ENCODE peak calls at places on chromosome 10, in eight cellular contexts. Q is mesothelial cell of epicardium; L is activated CD4-positive, alpha-beta memory T cell treated with anti-CD3 and anti-CD28 coated beads for 36 hours; E is NCI-H1092 treated with DMSO at 0.1 percent for 48 hours; I is H54; B is T-helper 1 cell; J is GM13976; R is foreskin fibroblast. T is an unnamed sample.

GRCh38 chr10:97466755-97467154 is 20.8 kb downstream of the ZDHHC16 start:
- DNase-seq in R (no peak), L (no peak), B (no peak), E (no peak), I (peak), J (no peak), Q (no peak), T (no peak)

GRCh38 chr10:86815035-86815617 is 58.7 kb downstream of the BMPR1A start:
- DNase-seq in R (peak), I (no peak), Q (no peak), B (no peak), L (no peak), E (no peak), J (no peak), T (no peak)

GRCh38 chr10:90352288-90352687 is 505.6 kb downstream of the HTR7 start:
- DNase-seq in R (no peak), J (no peak), Q (no peak), I (no peak), L (no peak), E (no peak), B (no peak), T (peak)

GRCh38 chr10:75987610-75988009 is 556.2 kb downstream of the LRMDA start:
- DNase-seq in R (peak), Q (no peak), I (no peak), J (no peak), E (no peak), L (no peak), B (no peak), T (no peak)

GRCh38 chr10:131022981-131023380 is 288.5 kb downstream of the TCERG1L start:
- DNase-seq in Q (no peak), I (no peak), B (no peak), E (no peak), R (no peak), J (no peak), L (no peak), T (no peak)

GRCh38 chr10:66881814-66882213 is 44.0 kb upstream of the LRRTM3 start:
- DNase-seq in L (no peak), J (no peak), R (no peak), I (no peak), B (no peak), E (no peak), Q (no peak), T (no peak)

GRCh38 chr10:132500781-132501415 is 36.7 kb upstream of the INPP5A start:
- DNase-seq in R (no peak), E (no peak), I (no peak), Q (no peak), L (no peak), B (no peak), J (no peak), T (no peak)

GRCh38 chr10:5905854-5906507 is 15.9 kb downstream of the FBH1 start:
- DNase-seq in E (no peak), R (no peak), L (no peak), J (no peak), B (no peak), I (no peak), Q (no peak), T (no peak)

GRCh38 chr10:100186813-100187212 is 984 bp upstream of the ERLIN1 start:
- DNase-seq in B (no peak), Q (no peak), J (peak), I (no peak), R (no peak), L (peak), E (peak), T (no peak)

GRCh38 chr10:1495915-1496517 is 241.3 kb downstream of the ADARB2 start:
- DNase-seq in E (no peak), L (no peak), I (no peak), J (no peak), Q (no peak), B (no peak), R (no peak), T (no peak)

GRCh38 chr10:66925896-66926719 is at the start of gene LRRTM3:
- DNase-seq in R (peak), J (peak), E (peak), I (peak), B (no peak), L (peak), Q (peak), T (peak)

GRCh38 chr10:35607475-35608316 is 2.6 kb downstream of the GJD4 start:
- DNase-seq in J (peak), R (peak), Q (no peak), L (peak), I (no peak), E (peak), B (no peak), T (peak)

GRCh38 chr10:99845837-99846382 is 63.5 kb downstream of the ABCC2 start:
- DNase-seq in R (peak), E (peak), B (peak), J (peak), I (no peak), Q (peak), L (peak), T (peak)

GRCh38 chr10:43686414-43686813 is 37.7 kb upstream of the ZNF32 start:
- DNase-seq in J (no peak), I (no peak), B (no peak), R (no peak), L (no peak), E (no peak), Q (no peak), T (no peak)

GRCh38 chr10:89516149-89516832 is 19.1 kb downstream of the SLC16A12 start:
- DNase-seq in L (no peak), J (no peak), I (peak), B (no peak), E (no peak), R (peak), Q (peak), T (peak)

GRCh38 chr10:99740933-99741559 is 9.0 kb downstream of the CUTC start:
- DNase-seq in J (no peak), Q (no peak), B (no peak), I (no peak), L (no peak), E (no peak), R (peak), T (no peak)

GRCh38 chr10:44416021-44416758 is 31.3 kb upstream of the CXCL12 start:
- DNase-seq in L (no peak), R (no peak), E (no peak), J (no peak), Q (no peak), B (no peak), I (no peak), T (no peak)

GRCh38 chr10:92811986-92812385 is 36.3 kb upstream of the EXOC6 start:
- DNase-seq in J (no peak), B (no peak), Q (no peak), R (no peak), L (no peak), I (no peak), E (no peak), T (no peak)

GRCh38 chr10:59524373-59524772 is 162.0 kb upstream of the FAM13C start:
- DNase-seq in Q (no peak), B (no peak), J (no peak), L (no peak), E (no peak), R (no peak), I (no peak), T (no peak)

GRCh38 chr10:92573091-92573797 is 649 bp downstream of the IDE start:
- DNase-seq in E (peak), J (peak), Q (no peak), L (peak), I (no peak), B (no peak), R (peak), T (peak)

GRCh38 chr10:4687397-4687796 is 138.6 kb upstream of the AKR1E2 start:
- DNase-seq in J (no peak), Q (no peak), E (no peak), R (no peak), I (no peak), L (no peak), B (no peak), T (no peak)

GRCh38 chr10:5552376-5553321 is 27.9 kb downstream of the CALML3 start:
- DNase-seq in I (no peak), L (no peak), Q (no peak), J (no peak), B (no peak), E (no peak), R (no peak), T (no peak)

GRCh38 chr10:60853107-60853506 is 74.8 kb downstream of the CDK1 start:
- DNase-seq in J (no peak), E (no peak), B (no peak), I (no peak), Q (no peak), L (no peak), R (no peak), T (no peak)

GRCh38 chr10:74227697-74228424 is 76.8 kb downstream of the ADK start:
- DNase-seq in I (peak), Q (no peak), R (peak), J (peak), E (no peak), B (no peak), L (peak), T (no peak)

GRCh38 chr10:110868981-110869380 is 2.7 kb upstream of the PDCD4 start:
- DNase-seq in I (no peak), E (no peak), R (no peak), Q (no peak), L (peak), B (peak), J (no peak), T (no peak)

GRCh38 chr10:43863859-43864591 is 215.3 kb upstream of the ZNF32 start:
- DNase-seq in J (no peak), Q (no peak), R (peak), E (no peak), L (no peak), I (peak), B (no peak), T (no peak)

GRCh38 chr10:124598773-124599587 is 137.4 kb downstream of the LHPP start:
- DNase-seq in I (no peak), J (no peak), E (no peak), L (no peak), R (no peak), Q (no peak), B (no peak), T (no peak)

GRCh38 chr10:21084700-21085099 is 187.6 kb upstream of the NEBL start:
- DNase-seq in R (no peak), I (no peak), J (no peak), Q (no peak), E (no peak), L (no peak), B (no peak), T (no peak)

GRCh38 chr10:30040597-30040996 is 18.8 kb downstream of the JCAD start:
- DNase-seq in Q (no peak), I (no peak), R (no peak), J (no peak), E (no peak), L (no peak), B (no peak), T (no peak)

GRCh38 chr10:123136221-123136805 is 543 bp downstream of the HMX3 start:
- DNase-seq in J (peak), R (no peak), I (no peak), E (peak), B (no peak), L (no peak), Q (no peak), T (no peak)

GRCh38 chr10:28578454-28578853 is 45.5 kb downstream of the WAC start:
- DNase-seq in J (no peak), E (no peak), Q (no peak), R (no peak), B (no peak), I (no peak), L (no peak), T (no peak)

GRCh38 chr10:112721080-112721698 is 228.9 kb upstream of the TCF7L2 start:
- DNase-seq in R (peak), J (peak), I (no peak), E (no peak), L (no peak), B (no peak), Q (no peak), T (peak)

GRCh38 chr10:114770009-114770408 is 51.6 kb upstream of the FHIP2A start:
- DNase-seq in I (no peak), B (no peak), E (no peak), Q (no peak), L (no peak), J (no peak), R (no peak), T (no peak)